ENCODE peak calls at places on chromosome 9, in five cellular contexts. M, W, G, Z and S are unnamed samples. For H3K36me3, the result is how much of the 10 kb centered on the place peaks cover.

GRCh38 chr9:107792596-107792995 is 303.0 kb upstream of the KLF4 start:
- DNase-seq in M (no peak), W (no peak), Z (no peak), G (no peak), S (no peak)

GRCh38 chr9:98146101-98146991 is 27.3 kb upstream of the TRIM14 start:
- DNase-seq in G (no peak), Z (no peak), W (peak), M (no peak), S (peak)

GRCh38 chr9:116048072-116048471 is 105.5 kb upstream of the PAPPA start:
- DNase-seq in G (no peak), Z (no peak), M (no peak), W (no peak), S (no peak)

GRCh38 chr9:4048441-4048840 is 251.4 kb downstream of the GLIS3 start:
- DNase-seq in G (no peak), Z (no peak), W (no peak), M (no peak), S (no peak)

GRCh38 chr9:556675-557074 is 284.8 kb upstream of the DMRT1 start:
- DNase-seq in Z (no peak), W (no peak), M (no peak), G (no peak), S (no peak)

GRCh38 chr9:120868676-120869359 is 8.2 kb downstream of the PHF19 start:
- DNase-seq in G (peak), W (peak), Z (peak), M (peak), S (peak)

GRCh38 chr9:109574061-109574882 is 76.2 kb upstream of the PTPN3 start:
- DNase-seq in W (peak), M (no peak), Z (peak), G (no peak), S (peak)

GRCh38 chr9:35303567-35303966 is 141.8 kb downstream of the UNC13B start:
- DNase-seq in W (no peak), G (no peak), M (no peak), Z (no peak), S (no peak)

GRCh38 chr9:98943682-98944129 is at the start of gene COL15A1:
- DNase-seq in M (peak), Z (no peak), G (peak), W (no peak), S (peak)

GRCh38 chr9:123049589-123050222 is 16.2 kb downstream of the GPR21 start:
- DNase-seq in W (peak), Z (no peak), M (no peak), G (peak), S (peak)

GRCh38 chr9:108151161-108151586 is 661.6 kb upstream of the KLF4 start:
- DNase-seq in W (no peak), G (no peak), M (peak), Z (no peak), S (no peak)

GRCh38 chr9:135703726-135704125 is 1.7 kb downstream of the KCNT1 start:
- DNase-seq in M (no peak), G (no peak), W (no peak), Z (no peak), S (no peak)

GRCh38 chr9:110714314-110714713 is 45.7 kb downstream of the MUSK start:
- DNase-seq in G (no peak), Z (no peak), W (peak), M (no peak), S (no peak)

GRCh38 chr9:100427366-100428263 is 672 bp downstream of the MSANTD3 start:
- DNase-seq in W (peak), G (peak), M (peak), Z (peak), S (peak)

GRCh38 chr9:128600111-128600510 is 47.7 kb downstream of the SPTAN1 start:
- DNase-seq in G (peak), Z (no peak), M (no peak), W (no peak), S (no peak)

GRCh38 chr9:109063765-109064164 is 50.5 kb upstream of the CTNNAL1 start:
- DNase-seq in W (no peak), Z (peak), G (no peak), M (no peak), S (no peak)

GRCh38 chr9:129069128-129069824 is 11.6 kb upstream of the DOLPP1 start:
- DNase-seq in W (no peak), G (peak), Z (no peak), M (no peak), S (peak)

GRCh38 chr9:95644377-95644776 is 127.6 kb upstream of the PTCH1 start:
- DNase-seq in M (no peak), G (no peak), W (no peak), Z (no peak), S (no peak)

GRCh38 chr9:3929345-3930150 is 370.3 kb downstream of the GLIS3 start:
- DNase-seq in M (no peak), Z (no peak), G (no peak), W (no peak), S (no peak)

DNA sequence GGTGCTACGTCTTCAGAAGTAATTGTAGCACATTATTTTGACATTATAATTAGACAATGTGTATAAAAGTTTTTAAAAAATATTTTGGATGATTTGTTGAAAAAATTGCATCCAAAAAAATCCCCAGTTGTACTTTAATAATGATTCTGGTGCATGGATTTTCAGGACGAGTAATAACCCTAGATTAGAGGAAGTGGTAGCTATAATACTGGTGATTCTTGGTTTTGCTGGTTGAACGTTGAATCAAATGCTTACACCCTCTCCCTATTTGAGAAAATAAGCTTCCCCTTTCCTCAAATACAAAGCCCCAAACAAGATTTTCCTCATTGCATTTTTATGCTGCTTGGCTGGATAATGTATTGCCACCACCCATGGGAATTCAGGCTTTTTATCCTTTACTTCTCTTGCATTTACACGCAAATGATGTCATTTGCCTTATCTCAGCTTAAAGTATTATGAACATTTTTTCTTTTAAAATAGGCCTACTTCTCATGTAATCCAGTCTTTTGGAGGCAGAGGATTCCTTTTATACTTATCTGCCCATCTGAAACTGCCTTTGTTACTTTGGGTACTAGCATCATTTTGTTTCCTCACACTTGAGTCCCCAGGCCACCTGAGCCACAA is 86.3 kb downstream of the UBE2R2 start:
- DNase-seq in W (no peak), M (no peak), G (no peak), Z (no peak), S (no peak)
- H3K36me3 ChIP-seq in W (under half), M (under half), G (under half), Z (under half), S (under half)

GRCh38 chr9:32378496-32378895 is 5.9 kb upstream of the ACO1 start:
- DNase-seq in G (no peak), W (peak), Z (peak), M (no peak), S (peak)
- TF ChIP-seq POLR2A in G (no peak), W (no peak), Z (no peak), M (no peak), S (no peak)

GRCh38 chr9:133057006-133057405 is 4.8 kb upstream of the CEL start:
- DNase-seq in G (no peak), Z (no peak), M (no peak), W (no peak), S (peak)

GRCh38 chr9:133058051-133058450 is 3.7 kb upstream of the CEL start:
- DNase-seq in M (no peak), W (no peak), Z (no peak), G (no peak), S (no peak)

GRCh38 chr9:133056533-133056932 is 5.2 kb upstream of the CEL start:
- DNase-seq in M (no peak), W (no peak), Z (no peak), G (no peak), S (no peak)

GRCh38 chr9:133058550-133059320 is 3.0 kb upstream of the CEL start:
- DNase-seq in G (no peak), W (no peak), Z (no peak), M (no peak), S (no peak)

GRCh38 chr9:133057553-133057952 is 4.2 kb upstream of the CEL start:
- DNase-seq in G (no peak), W (no peak), Z (no peak), M (no peak), S (no peak)
- H3K36me3 ChIP-seq in G (under half), W (under half), Z (under half), M (under half), S (under half)

DNA sequence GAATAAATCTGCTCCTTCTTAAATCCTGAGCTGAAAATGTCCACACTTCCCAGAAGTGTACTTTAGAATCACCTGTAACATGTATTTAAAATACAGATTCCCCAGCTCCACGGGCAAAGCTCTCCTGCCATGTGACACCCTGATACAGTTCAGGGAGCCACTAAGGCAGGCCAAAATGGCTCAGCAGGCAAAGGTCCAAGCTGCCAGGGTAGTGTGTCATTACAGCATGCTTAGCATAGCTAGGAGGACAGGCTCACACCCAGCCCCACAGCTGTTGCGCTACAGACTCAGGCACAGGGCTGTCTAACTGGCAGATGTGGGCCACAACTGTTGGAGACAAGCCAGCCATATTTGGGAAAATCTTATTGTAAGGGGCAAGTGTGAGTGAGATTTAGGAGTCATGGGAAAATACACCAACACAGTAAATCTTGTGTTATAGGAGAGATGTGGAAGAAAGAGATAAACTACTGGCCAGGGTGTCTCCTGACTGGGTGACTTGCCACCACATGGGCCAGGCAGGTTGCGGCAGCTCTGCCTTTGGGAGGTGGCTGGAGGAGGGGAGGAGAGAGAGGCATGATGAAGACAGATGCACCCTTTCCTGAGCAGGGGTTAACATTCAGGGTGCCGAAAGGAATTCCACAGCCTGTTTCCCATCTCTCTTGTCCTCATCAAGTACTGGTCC is 73.1 kb downstream of the C9orf85 start:
- DNase-seq in M (no peak), Z (no peak), W (no peak), G (no peak), S (no peak)
- TF ChIP-seq POLR2A in M (no peak), Z (no peak), W (no peak), G (no peak), S (no peak)

GRCh38 chr9:37967272-37967581 is 63.3 kb upstream of the SLC25A51 start:
- DNase-seq in G (no peak), Z (no peak), W (no peak), M (no peak), S (no peak)
- H3K36me3 ChIP-seq in G (under half), Z (under half), W (under half), M (under half), S (under half)

GRCh38 chr9:130712564-130713285 is 19.1 kb downstream of the EXOSC2 start:
- DNase-seq in M (peak), W (peak), Z (peak), G (peak), S (peak)

GRCh38 chr9:130713286-130713975 is 19.9 kb downstream of the EXOSC2 start:
- DNase-seq in W (no peak), Z (no peak), G (peak), M (no peak), S (peak)

GRCh38 chr9:130714586-130715110 is 21.1 kb downstream of the EXOSC2 start:
- DNase-seq in M (no peak), W (no peak), Z (no peak), G (no peak), S (no peak)

GRCh38 chr9:130718576-130718975 is 25.0 kb downstream of the EXOSC2 start:
- DNase-seq in W (no peak), G (no peak), Z (no peak), M (no peak), S (no peak)

GRCh38 chr9:130715270-130716077 is 21.9 kb downstream of the EXOSC2 start:
- DNase-seq in G (no peak), Z (no peak), W (no peak), M (no peak), S (no peak)
- TF ChIP-seq POLR2A in G (no peak), Z (no peak), W (no peak), M (no peak), S (no peak)

DNA sequence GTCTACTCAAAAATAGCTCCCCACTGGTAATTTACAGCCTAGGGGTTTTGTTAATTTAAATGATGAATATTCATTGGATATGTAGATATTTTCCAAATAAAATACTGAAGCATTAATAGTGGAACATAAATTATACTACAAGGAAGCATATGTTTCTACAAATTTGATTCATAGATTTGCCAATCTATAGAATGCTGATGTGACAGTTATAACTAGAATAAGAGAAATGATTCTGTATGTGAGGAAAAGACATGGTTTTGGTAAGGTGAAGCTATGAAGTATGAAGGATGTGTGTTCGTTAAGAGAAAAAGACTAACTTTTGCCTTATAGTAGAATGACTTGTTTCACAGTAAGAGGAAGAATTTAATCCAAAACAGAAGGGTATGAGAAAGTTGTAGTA is 61.3 kb downstream of the IARS1 start:
- DNase-seq in G (no peak), Z (no peak), W (no peak), M (no peak), S (no peak)
- H3K36me3 ChIP-seq in G (under half), Z (under half), W (under half), M (under half), S (under half)

GRCh38 chr9:124352616-124353015 is 62.6 kb downstream of the PSMB7 start:
- DNase-seq in G (peak), W (no peak), Z (no peak), M (no peak), S (no peak)
- TF ChIP-seq POLR2A in G (no peak), W (no peak), Z (no peak), M (no peak), S (no peak)

GRCh38 chr9:88651682-88652633 is 117.0 kb downstream of the NXNL2 start:
- DNase-seq in W (peak), M (peak), G (peak), Z (no peak), S (peak)
- H3K36me3 ChIP-seq in W (under half), M (under half), G (under half), Z (under half), S (under half)

GRCh38 chr9:21802418-21803000 is at the start of gene MTAP:
- DNase-seq in Z (peak), G (peak), W (peak), M (peak), S (peak)
- TF ChIP-seq POLR2A in Z (peak), G (peak), W (peak), M (peak), S (peak)